ENCODE peak calls at places on chromosomes 2 and 18, in eight cellular contexts. V, R, J, C, E, N, U and K are unnamed samples.

GRCh38 chr2:68726608-68727367 is 7.8 kb upstream of the ARHGAP25 start:
- DNase-seq in V (no peak), R (peak), J (no peak), C (no peak), E (no peak), N (peak), U (no peak), K (peak)

GRCh38 chr2:181120625-181121024 is 140.2 kb downstream of the UBE2E3 start:
- DNase-seq in V (no peak), R (no peak), J (no peak), C (no peak), E (no peak), N (no peak), U (no peak), K (no peak)

GRCh38 chr2:115194623-115195022 is 752.2 kb downstream of the DPP10 start:
- DNase-seq in V (no peak), R (no peak), J (no peak), C (no peak), E (no peak), N (no peak), U (peak), K (no peak)

GRCh38 chr2:98601532-98602132 is 6.7 kb downstream of the COA5 start:
- DNase-seq in V (no peak), R (peak), J (peak), C (no peak), E (no peak), N (no peak), U (peak), K (no peak)

GRCh38 chr2:234422242-234422641 is 74.6 kb downstream of the ARL4C start:
- DNase-seq in V (peak), R (no peak), J (peak), C (no peak), E (no peak), N (peak), U (peak), K (no peak)

GRCh38 chr2:240919786-240920782 is 13.9 kb downstream of the CROCC2 start:
- DNase-seq in V (no peak), R (no peak), J (no peak), C (peak), E (peak), N (no peak), U (no peak), K (peak)

GRCh38 chr2:217743980-217744761 is 258.6 kb downstream of the TNS1 start:
- DNase-seq in V (peak), R (no peak), J (no peak), C (peak), E (peak), N (no peak), U (no peak), K (no peak)

GRCh38 chr2:174673876-174674275 is 76.3 kb upstream of the WIPF1 start:
- DNase-seq in V (peak), R (no peak), J (no peak), C (no peak), E (no peak), N (no peak), U (no peak), K (no peak)

GRCh38 chr2:232103140-232103737 is 141.7 kb downstream of the DIS3L2 start:
- DNase-seq in V (no peak), R (no peak), J (no peak), C (no peak), E (no peak), N (no peak), U (peak), K (no peak)

GRCh38 chr2:145185696-145186095 is 665.8 kb upstream of the ZEB2 start:
- DNase-seq in V (no peak), R (no peak), J (peak), C (no peak), E (no peak), N (no peak), U (no peak), K (no peak)

GRCh38 chr2:197274349-197274748 is 36.2 kb downstream of the ANKRD44 start:
- DNase-seq in V (no peak), R (no peak), J (no peak), C (no peak), E (no peak), N (no peak), U (no peak), K (no peak)

GRCh38 chr2:112055833-112056625 is 960 bp downstream of the TMEM87B start:
- DNase-seq in V (peak), R (peak), J (peak), C (no peak), E (peak), N (peak), U (peak), K (no peak)

DNA sequence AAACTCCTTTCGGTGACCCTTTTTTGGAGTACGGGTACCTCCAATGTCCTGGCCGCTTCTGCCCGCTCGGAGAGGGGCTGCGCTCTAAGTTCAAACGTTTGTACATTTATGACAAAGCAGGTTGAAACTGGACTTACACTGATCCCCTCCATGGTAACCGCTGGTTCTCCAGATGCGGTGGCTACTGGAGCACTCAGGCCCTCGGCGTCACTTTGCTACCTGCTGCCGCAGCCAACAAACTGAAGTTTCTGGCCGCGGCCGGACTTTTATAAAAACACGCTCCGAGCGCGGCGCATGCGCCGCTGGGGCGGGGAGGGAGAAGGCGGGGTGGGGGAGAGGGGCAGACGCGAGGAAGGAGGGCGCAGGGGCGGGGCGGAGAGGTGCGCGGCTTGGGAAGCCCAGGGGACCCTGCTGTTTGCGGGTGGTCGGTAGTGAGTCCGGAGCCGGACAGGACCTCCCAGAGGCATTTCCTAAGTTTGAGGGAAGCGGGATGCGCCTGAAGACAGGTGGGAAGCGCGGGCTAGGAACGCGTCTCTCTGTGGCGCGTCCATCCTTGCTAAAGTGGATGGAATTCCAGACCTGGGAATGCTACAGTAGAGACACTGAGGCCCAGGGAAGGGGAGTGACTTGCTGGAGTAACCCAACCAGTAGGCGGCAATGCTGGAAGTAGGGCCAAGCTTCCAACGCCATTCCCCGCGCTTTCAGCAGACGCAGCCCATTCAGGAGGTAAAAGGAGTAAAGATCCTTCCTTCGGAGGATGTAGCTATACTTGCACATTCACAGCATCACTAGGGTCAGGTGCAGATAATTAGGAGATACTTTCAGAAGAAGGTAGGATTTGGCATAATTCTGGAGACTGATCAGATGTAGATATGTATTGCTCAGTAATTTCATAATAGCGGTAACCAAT is at the start of gene CXCR4:
- DNase-seq in V (no peak), R (peak), J (no peak), C (no peak), E (peak), N (peak), U (peak), K (peak)
- TF ChIP-seq CTCF in V (no peak), R (no peak), J (no peak), C (no peak), E (peak), N (no peak), U (no peak), K (no peak)

GRCh38 chr2:43225788-43226557 is 433 bp downstream of the ZFP36L2 start:
- DNase-seq in V (no peak), R (peak), J (peak), C (peak), E (peak), N (peak), U (peak), K (peak)

GRCh38 chr2:43224571-43225092 is 1.8 kb downstream of the ZFP36L2 start:
- DNase-seq in V (no peak), R (peak), J (no peak), C (no peak), E (peak), N (peak), U (no peak), K (peak)

GRCh38 chr2:43226558-43226954 is at the start of gene ZFP36L2:
- DNase-seq in V (peak), R (peak), J (peak), C (peak), E (peak), N (peak), U (peak), K (peak)

GRCh38 chr2:43224131-43224570 is 2.3 kb downstream of the ZFP36L2 start:
- DNase-seq in V (no peak), R (peak), J (peak), C (peak), E (peak), N (peak), U (peak), K (peak)

DNA sequence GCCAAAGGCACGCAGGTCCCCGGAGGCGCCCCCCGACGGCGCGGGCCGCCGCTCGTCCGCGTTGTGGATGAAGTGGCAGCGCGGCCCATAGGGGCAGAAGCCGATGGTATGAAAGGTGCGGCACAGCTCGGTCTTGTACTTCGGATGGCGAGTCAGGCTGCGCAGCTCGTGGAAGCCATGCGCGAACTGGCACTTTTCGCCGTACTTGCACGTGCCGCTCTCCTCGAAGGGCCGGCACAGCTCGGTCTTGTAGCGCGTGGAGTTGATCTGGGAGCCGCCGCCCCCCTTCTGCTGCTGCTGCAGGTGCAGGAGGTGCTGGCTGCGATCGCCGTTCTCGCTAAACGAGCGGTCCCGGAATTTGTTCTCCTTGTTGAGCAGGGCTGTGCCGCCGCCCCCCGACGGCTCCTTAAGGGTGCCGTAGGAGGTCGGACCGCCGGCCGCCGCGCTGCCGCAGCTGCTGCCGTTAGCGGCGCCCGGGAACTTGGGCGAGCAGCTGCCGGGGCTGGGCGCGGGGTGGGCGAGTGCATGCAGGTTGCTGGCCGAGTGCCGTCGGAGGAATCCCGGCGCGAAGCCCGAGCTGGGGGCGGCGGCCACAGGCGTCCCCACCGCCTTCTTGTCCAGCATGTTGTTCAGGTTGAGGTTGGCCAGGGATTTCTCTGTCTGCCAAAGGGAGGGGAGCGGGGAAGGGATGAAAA is 1.2 kb downstream of the ZFP36L2 start:
- DNase-seq in V (no peak), R (peak), J (peak), C (peak), E (peak), N (peak), U (peak), K (peak)
- TF ChIP-seq CTCF in V (no peak), R (no peak), J (no peak), C (no peak), E (no peak), N (no peak), U (no peak), K (no peak)

GRCh38 chr18:29436459-29436858 is 1259.5 kb upstream of the CDH2 start:
- DNase-seq in V (no peak), R (no peak), J (no peak), C (no peak), E (no peak), N (no peak), U (no peak), K (no peak)
- TF ChIP-seq CTCF in V (no peak), R (no peak), J (no peak), C (no peak), E (no peak), N (no peak), U (no peak), K (no peak)

DNA sequence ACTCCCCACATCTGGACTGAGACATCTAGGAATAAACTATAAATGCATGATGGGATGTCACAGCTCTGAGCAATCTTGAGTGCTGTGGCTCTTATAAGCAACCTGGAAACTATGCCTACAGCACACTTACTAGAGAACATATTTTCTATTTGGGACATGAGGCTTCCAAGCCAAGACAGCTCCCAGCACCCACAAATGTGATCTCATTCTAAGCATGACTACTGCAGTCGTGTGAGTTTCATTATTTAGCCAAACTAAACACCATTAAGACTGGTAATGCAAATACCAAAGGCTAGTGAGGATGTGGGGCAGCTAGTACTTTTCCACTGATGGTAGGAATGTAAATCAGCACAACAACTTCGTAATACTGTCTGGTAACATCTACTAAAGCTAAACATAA is 72.5 kb downstream of the RTTN start:
- DNase-seq in V (peak), R (no peak), J (peak), C (no peak), E (no peak), N (no peak), U (peak), K (no peak)
- TF ChIP-seq CTCF in V (no peak), R (no peak), J (no peak), C (no peak), E (no peak), N (no peak), U (no peak), K (no peak)

DNA sequence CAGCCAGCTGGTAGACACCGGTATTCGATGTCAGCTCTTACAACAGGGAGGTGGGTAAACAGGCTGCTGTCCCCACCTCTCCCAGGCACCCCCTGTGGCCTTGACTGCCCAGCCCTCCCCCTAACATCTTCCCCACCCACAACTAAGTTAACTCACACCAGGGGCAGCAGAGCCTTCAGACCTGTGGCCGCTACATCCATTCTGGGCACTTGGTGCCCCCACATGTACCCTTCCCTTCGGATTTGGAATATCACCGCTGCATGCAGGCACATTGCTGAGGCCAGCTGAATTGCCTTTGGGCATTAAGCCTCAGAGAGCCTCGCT is 130.3 kb downstream of the MYCN start:
- DNase-seq in V (no peak), R (no peak), J (no peak), C (no peak), E (no peak), N (no peak), U (no peak), K (no peak)
- TF ChIP-seq CTCF in V (no peak), R (no peak), J (no peak), C (no peak), E (no peak), N (no peak), U (no peak), K (no peak)

GRCh38 chr2:191866195-191866594 is 19.3 kb upstream of the CAVIN2 start:
- DNase-seq in V (no peak), R (no peak), J (no peak), C (no peak), E (no peak), N (no peak), U (no peak), K (no peak)
- TF ChIP-seq CTCF in V (no peak), R (no peak), J (no peak), C (no peak), E (peak), N (no peak), U (no peak), K (no peak)